ENCODE peak calls at places on chromosome 4, in eight cellular contexts. G, B, X, L, Q, Y, O and D are unnamed samples.

GRCh38 chr4:74555231-74555630 is 110.3 kb downstream of the AREG start:
- DNase-seq in G (peak; percentile 60), B (no peak), X (no peak), L (no peak), Q (peak; percentile 69), Y (no peak), O (no peak), D (no peak)

GRCh38 chr4:88567591-88567990 is 24.7 kb upstream of the HERC3 start:
- DNase-seq in G (no peak), B (no peak), X (no peak), L (no peak), Q (no peak), Y (no peak), O (no peak), D (no peak)

GRCh38 chr4:5307928-5308327 is 256.6 kb downstream of the STK32B start:
- DNase-seq in G (no peak), B (no peak), X (no peak), L (no peak), Q (no peak), Y (no peak), O (no peak), D (no peak)

GRCh38 chr4:142341286-142341685 is 504.8 kb downstream of the INPP4B start:
- DNase-seq in G (no peak), B (no peak), X (no peak), L (no peak), Q (no peak), Y (no peak), O (no peak), D (no peak)

GRCh38 chr4:37780444-37781133 is 45.9 kb upstream of the PGM2 start:
- DNase-seq in G (no peak), B (peak; percentile 48), X (no peak), L (no peak), Q (no peak), Y (no peak), O (no peak), D (no peak)

GRCh38 chr4:62912531-62912930 is 1496.7 kb downstream of the TECRL start:
- DNase-seq in G (no peak), B (no peak), X (no peak), L (no peak), Q (no peak), Y (no peak), O (no peak), D (no peak)

GRCh38 chr4:37889849-37890500 is 909 bp upstream of the TBC1D1 start:
- DNase-seq in G (no peak), B (peak; percentile 62), X (peak; percentile 48), L (peak; percentile 66), Q (peak; percentile 1), Y (no peak), O (no peak), D (no peak)

GRCh38 chr4:26235500-26235899 is 85.3 kb upstream of the RBPJ start:
- DNase-seq in G (no peak), B (peak; percentile 84), X (peak; percentile 33), L (no peak), Q (peak; percentile 75), Y (no peak), O (peak; percentile 77), D (peak; percentile 38)

DNA sequence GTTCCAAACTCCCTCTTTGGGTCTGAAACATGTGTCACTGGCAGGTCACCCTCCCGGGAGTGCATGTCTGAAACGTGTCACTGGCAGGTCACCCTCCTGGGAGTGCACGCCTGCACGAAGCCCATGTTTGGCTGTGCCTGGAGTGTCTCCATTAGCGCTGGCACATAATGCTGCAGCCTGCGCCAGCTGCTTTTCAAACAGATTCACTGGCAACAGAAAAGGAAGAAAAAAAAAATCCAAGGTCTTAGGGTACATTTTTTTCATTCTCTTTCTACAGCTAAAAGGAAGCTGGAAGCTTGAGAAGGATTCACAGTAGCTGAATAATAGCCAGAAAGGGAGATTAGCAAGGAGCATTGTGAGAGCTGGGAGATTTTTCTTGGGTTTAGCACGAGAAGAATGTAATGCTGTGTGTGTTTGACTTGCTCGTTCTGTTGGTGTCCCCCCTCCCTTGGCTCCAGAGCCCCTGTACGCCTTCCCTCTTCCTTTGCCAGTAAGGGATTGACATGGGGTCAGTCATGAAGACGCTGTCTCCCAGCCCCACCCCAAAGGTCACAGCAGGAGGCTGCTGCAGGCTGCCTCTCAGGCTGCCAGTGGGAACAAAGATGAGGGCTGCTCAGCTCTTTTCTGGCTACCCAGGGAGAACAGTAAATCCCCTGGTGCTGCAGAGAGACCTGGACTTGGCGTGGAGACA is 39.1 kb upstream of the TLR3 start:
- DNase-seq in G (no peak), B (peak; percentile 92), X (peak; percentile 83), L (peak; percentile 90), Q (peak; percentile 5), Y (no peak), O (peak; percentile 27), D (peak; percentile 31)
- H3K4me3 ChIP-seq in G (no peak overlapping the region), B (no peak overlapping the region), X (peak overlapping the region; percentile 45), L (peak overlapping the region; percentile 33), Q (no peak overlapping the region), Y (peak overlapping the region; percentile 22), O (no peak overlapping the region), D (peak overlapping the region; percentile 18)

GRCh38 chr4:107826427-107826980 is 1.8 kb downstream of the SGMS2 start:
- DNase-seq in G (peak; percentile 60), B (no peak), X (no peak), L (no peak), Q (no peak), Y (no peak), O (no peak), D (no peak)

GRCh38 chr4:107828315-107828714 is 3.6 kb downstream of the SGMS2 start:
- DNase-seq in G (no peak), B (no peak), X (no peak), L (no peak), Q (no peak), Y (no peak), O (no peak), D (no peak)

GRCh38 chr4:107823870-107824366 is 814 bp upstream of the SGMS2 start:
- DNase-seq in G (peak; percentile 21), B (no peak), X (no peak), L (no peak), Q (no peak), Y (no peak), O (no peak), D (no peak)

GRCh38 chr4:107824367-107825071 is at the start of gene SGMS2:
- DNase-seq in G (peak; percentile 83), B (peak; percentile 95), X (peak; percentile 86), L (peak; percentile 89), Q (peak; percentile 84), Y (peak; percentile 97), O (peak; percentile 87), D (peak; percentile 80)

DNA sequence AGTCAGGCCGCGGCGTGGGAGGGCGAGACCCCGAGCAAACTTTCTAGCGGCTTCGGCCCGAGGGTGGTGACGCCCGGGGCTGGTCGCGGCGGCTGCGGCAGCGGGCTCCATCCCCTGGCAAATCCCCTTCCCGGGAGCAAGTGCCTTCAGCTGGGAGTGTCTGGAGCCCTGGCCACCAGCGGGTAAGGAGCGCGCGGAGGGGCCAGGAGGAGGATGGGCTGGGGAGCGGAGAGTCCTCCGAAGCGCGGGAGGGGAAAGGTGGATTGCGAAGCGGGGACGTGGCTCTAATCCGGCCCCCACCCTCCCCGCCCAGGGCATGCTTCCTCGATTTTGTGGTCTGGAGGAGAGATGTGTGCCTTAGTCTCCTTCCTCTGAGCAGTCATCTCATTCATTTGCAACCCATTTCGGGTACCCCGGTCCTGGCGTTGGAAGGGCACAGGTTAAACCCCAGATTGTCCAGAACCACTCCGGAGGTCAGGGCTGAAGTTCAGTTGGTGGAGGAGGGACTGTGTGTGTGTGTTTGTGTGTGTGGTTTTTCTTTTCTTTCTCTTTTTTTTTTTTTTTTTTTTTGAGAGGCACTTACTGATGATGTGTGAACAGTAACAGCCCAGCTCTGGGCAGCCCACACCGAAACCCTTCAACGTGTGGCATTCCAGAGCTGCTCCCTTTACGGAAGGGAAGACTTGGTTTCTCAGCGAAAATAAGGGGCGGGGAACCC is 499 bp downstream of the SGMS2 start:
- DNase-seq in G (peak; percentile 39), B (peak; percentile 47), X (no peak), L (peak; percentile 77), Q (peak; percentile 39), Y (peak; percentile 92), O (no peak), D (no peak)
- H3K4me3 ChIP-seq in G (peak overlapping the region; percentile 86), B (peak overlapping the region; percentile 96), X (peak overlapping the region; percentile 89), L (peak overlapping the region; percentile 91), Q (peak overlapping the region; percentile 64), Y (peak overlapping the region; percentile 97), O (peak overlapping the region; percentile 74), D (peak overlapping the region; percentile 71)

GRCh38 chr4:133151301-133151680 is 2.2 kb downstream of the PCDH10 start:
- DNase-seq in G (no peak), B (no peak), X (no peak), L (no peak), Q (no peak), Y (no peak), O (no peak), D (no peak)

GRCh38 chr4:133152330-133152791 is 3.3 kb downstream of the PCDH10 start:
- DNase-seq in G (no peak), B (peak; percentile 42), X (no peak), L (no peak), Q (no peak), Y (no peak), O (no peak), D (no peak)

GRCh38 chr4:133154725-133155124 is 5.6 kb downstream of the PCDH10 start:
- DNase-seq in G (no peak), B (no peak), X (no peak), L (no peak), Q (peak; percentile 41), Y (no peak), O (no peak), D (no peak)

GRCh38 chr4:133151681-133152329 is 2.7 kb downstream of the PCDH10 start:
- DNase-seq in G (no peak), B (peak; percentile 45), X (no peak), L (no peak), Q (no peak), Y (no peak), O (no peak), D (no peak)

GRCh38 chr4:133152801-133153526 is 3.9 kb downstream of the PCDH10 start:
- DNase-seq in G (no peak), B (no peak), X (no peak), L (no peak), Q (no peak), Y (no peak), O (no peak), D (no peak)
- H3K4me3 ChIP-seq in G (peak overlapping the region; percentile 14), B (peak overlapping the region; percentile 58), X (peak overlapping the region; percentile 62), L (no peak overlapping the region), Q (no peak overlapping the region), Y (peak overlapping the region; percentile 51), O (no peak overlapping the region), D (peak overlapping the region; percentile 41)

GRCh38 chr4:40202474-40202873 is 5.6 kb downstream of the RHOH start:
- DNase-seq in G (no peak), B (no peak), X (no peak), L (no peak), Q (no peak), Y (no peak), O (no peak), D (no peak)

GRCh38 chr4:40199179-40199670 is 2.4 kb downstream of the RHOH start:
- DNase-seq in G (no peak), B (no peak), X (no peak), L (no peak), Q (no peak), Y (no peak), O (no peak), D (no peak)

GRCh38 chr4:40200881-40201797 is 4.3 kb downstream of the RHOH start:
- DNase-seq in G (no peak), B (no peak), X (no peak), L (no peak), Q (peak; percentile 82), Y (no peak), O (no peak), D (no peak)

GRCh38 chr4:40199999-40200880 is 3.4 kb downstream of the RHOH start:
- DNase-seq in G (no peak), B (no peak), X (no peak), L (no peak), Q (peak; percentile 23), Y (no peak), O (no peak), D (no peak)

DNA sequence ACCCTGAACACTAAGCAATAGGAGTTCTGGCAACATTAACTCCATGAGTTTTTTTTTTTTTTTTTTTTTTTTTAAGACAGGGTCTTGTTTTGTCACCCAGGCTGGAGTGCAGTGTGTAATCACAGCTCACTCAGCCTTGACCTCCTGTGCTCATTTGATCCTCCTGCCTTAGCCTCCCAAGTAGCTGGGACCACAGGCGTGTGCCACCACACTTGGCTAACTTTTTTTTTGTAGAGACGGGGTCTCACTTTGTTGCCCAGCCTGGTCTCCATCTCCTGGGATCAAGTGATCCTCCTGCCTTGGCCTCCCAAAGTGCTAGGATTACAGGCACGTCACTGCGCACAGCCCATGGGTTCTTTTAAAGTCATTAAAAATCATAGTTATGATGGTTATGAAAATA is 5.1 kb downstream of the RHOH start:
- DNase-seq in G (no peak), B (no peak), X (no peak), L (no peak), Q (no peak), Y (no peak), O (no peak), D (no peak)
- H3K4me3 ChIP-seq in G (no peak overlapping the region), B (no peak overlapping the region), X (no peak overlapping the region), L (no peak overlapping the region), Q (no peak overlapping the region), Y (no peak overlapping the region), O (no peak overlapping the region), D (no peak overlapping the region)